ENCODE peak calls at places on chromosomes 12 and 14, in four cellular contexts. One of them, this sample, is unnamed. For H3K27me3, the result is how much of the 10 kb centered on the place peaks cover.

GRCh38 chr12:56900583-56900982 is 33.6 kb downstream of the SDR9C7 start:
- DNase-seq in heart left ventricle: no peak
- DNase-seq in Peyer's patch: no peak
- DNase-seq in HCT116: peak
- DNase-seq in this sample: peak

GRCh38 chr12:4449862-4450222 is 4.2 kb upstream of the FGF6 start:
- DNase-seq in heart left ventricle: no peak
- DNase-seq in Peyer's patch: no peak
- DNase-seq in HCT116: no peak
- DNase-seq in this sample: no peak

GRCh38 chr12:106978035-106978800 is 8.7 kb downstream of the MTERF2 start:
- DNase-seq in heart left ventricle: peak
- DNase-seq in Peyer's patch: peak
- DNase-seq in HCT116: no peak
- DNase-seq in this sample: peak

GRCh38 chr14:62670526-62670925 is 374.7 kb downstream of the KCNH5 start:
- DNase-seq in heart left ventricle: no peak
- DNase-seq in Peyer's patch: no peak
- DNase-seq in HCT116: no peak
- DNase-seq in this sample: no peak

GRCh38 chr14:100849432-100849831 is 23.5 kb downstream of the MEG3 start:
- DNase-seq in heart left ventricle: no peak
- DNase-seq in Peyer's patch: no peak
- DNase-seq in HCT116: no peak
- DNase-seq in this sample: no peak

GRCh38 chr12:1534708-1535107 is 59.7 kb downstream of the FBXL14 start:
- DNase-seq in heart left ventricle: no peak
- DNase-seq in Peyer's patch: no peak
- DNase-seq in HCT116: no peak
- DNase-seq in this sample: no peak

GRCh38 chr12:104344682-104345081 is 41.1 kb downstream of the EID3 start:
- DNase-seq in heart left ventricle: no peak
- DNase-seq in Peyer's patch: no peak
- DNase-seq in HCT116: no peak
- DNase-seq in this sample: no peak

GRCh38 chr14:34297786-34298520 is 164.1 kb downstream of the SPTSSA start:
- DNase-seq in heart left ventricle: no peak
- DNase-seq in Peyer's patch: no peak
- DNase-seq in HCT116: no peak
- DNase-seq in this sample: no peak

GRCh38 chr14:50037837-50038236 is 78.5 kb downstream of the VCPKMT start:
- DNase-seq in heart left ventricle: no peak
- DNase-seq in Peyer's patch: no peak
- DNase-seq in HCT116: no peak
- DNase-seq in this sample: no peak

GRCh38 chr14:90368946-90369721 is 27.7 kb upstream of the CALM1 start:
- DNase-seq in heart left ventricle: no peak
- DNase-seq in Peyer's patch: no peak
- DNase-seq in HCT116: peak
- DNase-seq in this sample: no peak

GRCh38 chr12:110126557-110126956 is 2.4 kb downstream of the IFT81 start:
- DNase-seq in heart left ventricle: no peak
- DNase-seq in Peyer's patch: no peak
- DNase-seq in HCT116: no peak
- DNase-seq in this sample: no peak

GRCh38 chr14:64998455-64998931 is 11.8 kb downstream of the FNTB start:
- DNase-seq in heart left ventricle: no peak
- DNase-seq in Peyer's patch: no peak
- DNase-seq in HCT116: no peak
- DNase-seq in this sample: no peak

GRCh38 chr12:62684586-62685295 is 218.1 kb downstream of the MON2 start:
- DNase-seq in heart left ventricle: peak
- DNase-seq in Peyer's patch: no peak
- DNase-seq in HCT116: no peak
- DNase-seq in this sample: no peak

GRCh38 chr14:30204431-30204830 is 276.8 kb upstream of the PRKD1 start:
- DNase-seq in heart left ventricle: no peak
- DNase-seq in Peyer's patch: no peak
- DNase-seq in HCT116: no peak
- DNase-seq in this sample: no peak

GRCh38 chr12:49201595-49202295 is 12.9 kb upstream of the TUBA1A start:
- DNase-seq in heart left ventricle: no peak
- DNase-seq in Peyer's patch: no peak
- DNase-seq in HCT116: no peak
- DNase-seq in this sample: no peak

GRCh38 chr14:23828001-23828400 is 125.6 kb upstream of the DHRS4 start:
- DNase-seq in heart left ventricle: no peak
- DNase-seq in Peyer's patch: no peak
- DNase-seq in HCT116: no peak
- DNase-seq in this sample: no peak

GRCh38 chr12:132217800-132218518 is 73.7 kb downstream of the NOC4L start:
- DNase-seq in heart left ventricle: no peak
- DNase-seq in Peyer's patch: no peak
- DNase-seq in HCT116: no peak
- DNase-seq in this sample: no peak

GRCh38 chr12:132218915-132219314 is 74.7 kb downstream of the NOC4L start:
- DNase-seq in heart left ventricle: peak
- DNase-seq in Peyer's patch: no peak
- DNase-seq in HCT116: peak
- DNase-seq in this sample: no peak

GRCh38 chr12:132218519-132218860 is 74.2 kb downstream of the NOC4L start:
- DNase-seq in heart left ventricle: no peak
- DNase-seq in Peyer's patch: no peak
- DNase-seq in HCT116: no peak
- DNase-seq in this sample: no peak

GRCh38 chr12:132217371-132217770 is 73.1 kb downstream of the NOC4L start:
- DNase-seq in heart left ventricle: no peak
- DNase-seq in Peyer's patch: no peak
- DNase-seq in HCT116: no peak
- DNase-seq in this sample: no peak

GRCh38 chr12:132219323-132219722 is 75.1 kb downstream of the NOC4L start:
- DNase-seq in heart left ventricle: peak
- DNase-seq in Peyer's patch: no peak
- DNase-seq in HCT116: no peak
- DNase-seq in this sample: no peak
- H3K27me3 ChIP-seq in heart left ventricle: under half
- H3K27me3 ChIP-seq in Peyer's patch: under half
- H3K27me3 ChIP-seq in HCT116: under half
- H3K27me3 ChIP-seq in this sample: under half

DNA sequence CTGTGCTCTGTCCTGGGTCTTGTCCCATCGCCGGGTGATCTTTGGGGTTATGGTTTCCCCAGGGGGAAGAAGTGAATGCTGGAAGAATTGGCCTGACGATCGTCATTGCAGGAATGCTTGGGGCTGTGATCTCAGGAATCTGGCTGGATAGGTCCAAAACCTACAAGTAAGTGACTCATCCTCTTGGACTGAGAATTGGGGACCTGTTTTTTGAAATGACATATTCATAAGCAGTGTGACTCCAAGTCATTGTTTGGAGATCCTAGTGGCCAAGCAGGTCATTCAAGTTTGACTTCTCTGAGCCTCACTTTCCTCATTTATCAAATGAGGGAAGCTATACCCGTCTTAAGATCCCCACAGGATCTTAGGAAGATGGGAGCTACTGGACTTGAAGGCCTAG is 25.8 kb downstream of the ERG28 start:
- DNase-seq in heart left ventricle: no peak
- DNase-seq in Peyer's patch: no peak
- DNase-seq in HCT116: peak
- DNase-seq in this sample: no peak
- H3K27ac ChIP-seq in heart left ventricle: no peak
- H3K27ac ChIP-seq in Peyer's patch: no peak
- H3K27ac ChIP-seq in HCT116: no peak
- H3K27ac ChIP-seq in this sample: no peak

GRCh38 chr12:113535100-113535499 is 63.4 kb upstream of the LHX5 start:
- DNase-seq in heart left ventricle: no peak
- DNase-seq in Peyer's patch: no peak
- DNase-seq in HCT116: no peak
- DNase-seq in this sample: no peak

GRCh38 chr12:113534555-113534954 is 62.9 kb upstream of the LHX5 start:
- DNase-seq in heart left ventricle: no peak
- DNase-seq in Peyer's patch: no peak
- DNase-seq in HCT116: no peak
- DNase-seq in this sample: no peak

GRCh38 chr12:113537041-113537750 is 65.5 kb upstream of the LHX5 start:
- DNase-seq in heart left ventricle: no peak
- DNase-seq in Peyer's patch: no peak
- DNase-seq in HCT116: no peak
- DNase-seq in this sample: no peak

GRCh38 chr12:113537751-113538087 is 66.0 kb upstream of the LHX5 start:
- DNase-seq in heart left ventricle: no peak
- DNase-seq in Peyer's patch: no peak
- DNase-seq in HCT116: no peak
- DNase-seq in this sample: no peak

GRCh38 chr12:113533842-113534375 is 62.2 kb upstream of the LHX5 start:
- DNase-seq in heart left ventricle: no peak
- DNase-seq in Peyer's patch: no peak
- DNase-seq in HCT116: no peak
- DNase-seq in this sample: no peak
- H3K27me3 ChIP-seq in heart left ventricle: under half
- H3K27me3 ChIP-seq in Peyer's patch: under half
- H3K27me3 ChIP-seq in HCT116: under half
- H3K27me3 ChIP-seq in this sample: under half

GRCh38 chr12:120240495-120240833 is 25.1 kb downstream of the PXN start:
- DNase-seq in heart left ventricle: no peak
- DNase-seq in Peyer's patch: no peak
- DNase-seq in HCT116: no peak
- DNase-seq in this sample: no peak
- H3K27ac ChIP-seq in heart left ventricle: peak
- H3K27ac ChIP-seq in Peyer's patch: peak
- H3K27ac ChIP-seq in HCT116: no peak
- H3K27ac ChIP-seq in this sample: no peak

GRCh38 chr12:132337557-132337956 is 8.2 kb upstream of the GALNT9 start:
- DNase-seq in heart left ventricle: no peak
- DNase-seq in Peyer's patch: no peak
- DNase-seq in HCT116: no peak
- DNase-seq in this sample: no peak

GRCh38 chr12:132338311-132338710 is 8.9 kb upstream of the GALNT9 start:
- DNase-seq in heart left ventricle: no peak
- DNase-seq in Peyer's patch: no peak
- DNase-seq in HCT116: no peak
- DNase-seq in this sample: no peak

GRCh38 chr12:132338781-132339180 is 9.4 kb upstream of the GALNT9 start:
- DNase-seq in heart left ventricle: no peak
- DNase-seq in Peyer's patch: no peak
- DNase-seq in HCT116: no peak
- DNase-seq in this sample: no peak

GRCh38 chr12:132335179-132335756 is 5.9 kb upstream of the GALNT9 start:
- DNase-seq in heart left ventricle: no peak
- DNase-seq in Peyer's patch: no peak
- DNase-seq in HCT116: no peak
- DNase-seq in this sample: no peak

GRCh38 chr12:132336451-132337413 is 7.3 kb upstream of the GALNT9 start:
- DNase-seq in heart left ventricle: no peak
- DNase-seq in Peyer's patch: no peak
- DNase-seq in HCT116: no peak
- DNase-seq in this sample: no peak
- H3K27me3 ChIP-seq in heart left ventricle: under half
- H3K27me3 ChIP-seq in Peyer's patch: under half
- H3K27me3 ChIP-seq in HCT116: under half
- H3K27me3 ChIP-seq in this sample: under half

DNA sequence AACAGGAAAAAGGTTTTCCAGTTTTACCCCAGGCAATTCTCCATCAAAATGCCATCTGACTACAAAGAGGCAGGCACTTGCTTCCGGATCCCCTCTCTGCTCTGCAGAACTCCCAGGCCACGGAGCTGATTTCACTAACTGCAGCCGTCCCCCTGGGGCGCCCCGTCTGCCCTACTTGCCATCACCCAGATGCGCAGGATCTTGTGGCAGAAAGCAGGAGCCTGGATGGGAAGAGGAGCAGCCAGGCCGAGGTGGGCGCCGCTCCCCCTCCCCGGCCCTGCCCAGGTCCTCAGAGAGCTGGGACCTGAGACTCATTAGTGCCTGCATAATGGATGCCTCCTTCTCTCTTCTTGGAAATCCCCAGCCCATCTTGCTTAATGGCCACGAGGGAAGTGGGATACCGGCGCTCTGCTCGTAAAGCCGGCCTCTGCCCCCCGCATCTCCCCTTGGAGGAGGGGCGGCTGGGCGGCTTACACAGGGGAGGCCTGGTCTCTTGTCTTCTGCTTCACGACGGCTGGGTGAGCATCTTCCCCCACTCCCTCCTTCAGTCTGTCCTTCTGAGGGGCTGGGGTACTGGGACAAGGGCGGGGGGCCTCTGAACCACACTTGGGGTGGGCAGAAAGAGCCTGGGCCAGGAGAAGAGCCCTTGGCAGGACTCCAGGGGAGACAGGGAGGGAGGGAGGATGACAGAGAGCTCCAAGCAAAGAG is 19.6 kb upstream of the EML1 start:
- DNase-seq in heart left ventricle: no peak
- DNase-seq in Peyer's patch: no peak
- DNase-seq in HCT116: no peak
- DNase-seq in this sample: no peak
- H3K27ac ChIP-seq in heart left ventricle: no peak
- H3K27ac ChIP-seq in Peyer's patch: no peak
- H3K27ac ChIP-seq in HCT116: no peak
- H3K27ac ChIP-seq in this sample: no peak

GRCh38 chr14:104388011-104388521 is 191.5 kb upstream of the C14orf180 start:
- DNase-seq in heart left ventricle: peak
- DNase-seq in Peyer's patch: peak
- DNase-seq in HCT116: no peak
- DNase-seq in this sample: no peak

GRCh38 chr14:104390221-104390931 is 189.2 kb upstream of the C14orf180 start:
- DNase-seq in heart left ventricle: peak
- DNase-seq in Peyer's patch: peak
- DNase-seq in HCT116: no peak
- DNase-seq in this sample: no peak

GRCh38 chr14:104389326-104390220 is 190.0 kb upstream of the C14orf180 start:
- DNase-seq in heart left ventricle: peak
- DNase-seq in Peyer's patch: peak
- DNase-seq in HCT116: no peak
- DNase-seq in this sample: no peak

GRCh38 chr14:104387385-104388010 is 192.1 kb upstream of the C14orf180 start:
- DNase-seq in heart left ventricle: peak
- DNase-seq in Peyer's patch: peak
- DNase-seq in HCT116: no peak
- DNase-seq in this sample: peak

GRCh38 chr14:104388631-104389325 is 190.8 kb upstream of the C14orf180 start:
- DNase-seq in heart left ventricle: peak
- DNase-seq in Peyer's patch: no peak
- DNase-seq in HCT116: no peak
- DNase-seq in this sample: no peak
- H3K27me3 ChIP-seq in heart left ventricle: under half
- H3K27me3 ChIP-seq in Peyer's patch: under half
- H3K27me3 ChIP-seq in HCT116: under half
- H3K27me3 ChIP-seq in this sample: under half

This sample was measured in SJSA1.